ENCODE peak calls at places on chromosome 6, in nine cellular contexts. Q is fibroblast of pulmonary artery; T is kidney epithelial cell; F is GM06990; M is CD4-positive, alpha-beta T cell; Z is GM13977; X is H1; J is HFFc6; W is foreskin keratinocyte. V is an unnamed sample.

GRCh38 chr6:45423901-45424627 is 46.3 kb upstream of the SUPT3H start:
- DNase-seq in W (no peak), M (no peak), Z (peak; percentile 18), T (no peak), Q (no peak), J (no peak), F (no peak), X (no peak), V (no peak)

GRCh38 chr6:11069760-11070159 is 23.9 kb upstream of the SMIM13 start:
- DNase-seq in Q (no peak), T (no peak), M (no peak), J (no peak), X (no peak), W (peak; percentile 58), F (no peak), Z (no peak), V (no peak)

GRCh38 chr6:13409991-13410390 is 77.4 kb downstream of the GFOD1 start:
- DNase-seq in Q (peak; percentile 43), Z (no peak), W (no peak), T (no peak), F (no peak), M (no peak), J (no peak), X (no peak), V (no peak)

GRCh38 chr6:95819939-95820338 is 195.8 kb upstream of the FUT9 start:
- DNase-seq in J (no peak), W (no peak), Z (no peak), T (no peak), Q (no peak), F (no peak), X (no peak), M (no peak), V (no peak)

GRCh38 chr6:110878751-110879539 is 4.4 kb downstream of the AMD1 start:
- DNase-seq in Z (no peak), J (peak; percentile 35), X (no peak), T (no peak), M (no peak), F (no peak), Q (peak; percentile 64), W (peak; percentile 35), V (no peak)

GRCh38 chr6:44224154-44224977 is 971 bp downstream of the SLC29A1 start:
- DNase-seq in T (no peak), Q (no peak), J (peak; percentile 26), M (no peak), W (no peak), F (no peak), X (no peak), Z (no peak), V (no peak)

GRCh38 chr6:166516256-166516655 is 70.2 kb downstream of the RAMACL start:
- DNase-seq in Z (no peak), X (no peak), M (no peak), J (no peak), W (no peak), F (no peak), T (no peak), Q (peak; percentile 38), V (no peak)

GRCh38 chr6:106547961-106548453 is 81.3 kb downstream of the RTN4IP1 start:
- DNase-seq in F (no peak), X (peak; percentile 5), T (peak; percentile 37), Z (no peak), Q (peak; percentile 60), W (peak; percentile 98), M (peak; percentile 51), J (no peak), V (peak; percentile 41)

GRCh38 chr6:145904878-145905277 is 59.3 kb downstream of the SHPRH start:
- DNase-seq in M (no peak), J (no peak), X (no peak), Z (no peak), T (no peak), F (no peak), Q (no peak), W (no peak), V (no peak)

GRCh38 chr6:149026530-149026942 is 279.7 kb downstream of the UST start:
- DNase-seq in W (peak; percentile 63), T (no peak), F (no peak), X (no peak), M (no peak), Q (peak; percentile 89), Z (no peak), J (peak; percentile 95), V (peak; percentile 91)
- TF ChIP-seq CTCF in W (peak; percentile 87), T (peak; percentile 48), F (peak; percentile 40), X (peak; percentile 81), M (peak; percentile 8), Q (peak; percentile 67), Z (peak; percentile 51), J (peak; percentile 95), V (peak; percentile 61)

GRCh38 chr6:149608381-149608982 is 40.0 kb downstream of the KATNA1 start:
- DNase-seq in X (no peak), M (no peak), W (no peak), T (no peak), Z (no peak), Q (no peak), J (no peak), F (no peak), V (no peak)
- TF ChIP-seq CTCF in X (no peak), M (no peak), W (no peak), T (no peak), Z (no peak), Q (no peak), J (no peak), F (no peak), V (no peak)

GRCh38 chr6:1315201-1315559 is 3.3 kb downstream of the FOXQ1 start:
- DNase-seq in T (no peak), W (no peak), Z (no peak), F (no peak), J (no peak), M (no peak), X (no peak), Q (no peak), V (no peak)

GRCh38 chr6:1314617-1315016 is 2.7 kb downstream of the FOXQ1 start:
- DNase-seq in X (no peak), W (no peak), Q (no peak), F (no peak), M (no peak), Z (no peak), T (no peak), J (no peak), V (no peak)

GRCh38 chr6:1313364-1313754 is 1.5 kb downstream of the FOXQ1 start:
- DNase-seq in W (no peak), M (no peak), J (no peak), X (no peak), Z (no peak), T (no peak), Q (no peak), F (no peak), V (no peak)

GRCh38 chr6:1312444-1313363 is 806 bp downstream of the FOXQ1 start:
- DNase-seq in Q (no peak), X (no peak), F (no peak), M (no peak), J (no peak), Z (peak; percentile 50), W (peak; percentile 52), T (no peak), V (no peak)

DNA sequence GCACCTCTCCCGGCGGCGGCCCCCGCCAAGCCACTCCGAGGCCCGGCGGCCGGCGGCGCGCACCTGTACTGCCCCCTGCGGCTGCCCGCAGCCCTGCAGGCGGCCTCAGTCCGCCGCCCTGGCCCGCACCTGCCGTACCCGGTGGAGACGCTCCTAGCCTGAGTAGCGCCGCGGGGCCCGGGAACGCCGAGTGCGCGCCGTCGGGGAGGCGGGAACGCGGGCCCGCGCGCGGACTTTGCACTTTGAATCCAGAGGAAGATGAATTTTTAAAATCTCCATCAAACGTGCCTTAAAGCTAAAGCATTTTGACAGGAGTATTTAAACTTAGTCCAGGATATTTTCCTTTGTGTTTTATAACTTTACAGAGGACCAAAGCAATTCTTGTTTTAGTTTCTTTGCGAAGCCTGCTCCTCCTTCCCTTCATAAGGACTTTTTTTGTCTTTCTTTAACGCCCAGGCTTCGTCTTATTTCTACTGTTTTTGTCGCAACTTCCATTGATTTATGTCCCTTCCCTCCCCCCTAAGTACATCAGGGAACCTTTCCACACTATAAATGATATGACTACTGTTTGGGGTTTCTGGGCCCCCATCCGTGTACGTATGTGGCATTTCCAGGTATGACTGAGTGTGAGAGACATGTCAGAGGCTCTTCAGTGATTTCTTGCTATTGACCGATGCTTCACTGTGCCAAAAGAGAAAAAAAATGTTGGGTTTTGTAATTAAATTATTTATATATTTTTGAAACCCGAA is 2.0 kb downstream of the FOXQ1 start:
- DNase-seq in T (no peak), X (no peak), Q (no peak), W (peak; percentile 18), F (no peak), Z (peak; percentile 67), M (no peak), J (no peak), V (no peak)
- TF ChIP-seq CTCF in T (peak; percentile 13), X (peak; percentile 60), Q (no peak), W (peak; percentile 78), F (no peak), Z (peak; percentile 45), M (no peak), J (peak; percentile 73), V (no peak)

GRCh38 chr6:108966855-108967755 is 118.9 kb downstream of the ARMC2 start:
- DNase-seq in Z (no peak), M (no peak), T (peak; percentile 53), W (peak; percentile 51), F (no peak), J (peak; percentile 61), Q (peak; percentile 57), X (no peak), V (no peak)

GRCh38 chr6:108966236-108966635 is 118.0 kb downstream of the ARMC2 start:
- DNase-seq in W (no peak), Z (no peak), M (no peak), X (no peak), F (no peak), T (no peak), Q (no peak), J (no peak), V (no peak)

GRCh38 chr6:108968746-108969316 is 120.6 kb downstream of the ARMC2 start:
- DNase-seq in X (no peak), Q (no peak), J (no peak), Z (no peak), M (no peak), F (no peak), W (no peak), T (no peak), V (no peak)

GRCh38 chr6:108969776-108970175 is 121.6 kb downstream of the ARMC2 start:
- DNase-seq in X (no peak), W (no peak), T (no peak), F (no peak), M (no peak), Z (no peak), Q (peak; percentile 29), J (no peak), V (no peak)

DNA sequence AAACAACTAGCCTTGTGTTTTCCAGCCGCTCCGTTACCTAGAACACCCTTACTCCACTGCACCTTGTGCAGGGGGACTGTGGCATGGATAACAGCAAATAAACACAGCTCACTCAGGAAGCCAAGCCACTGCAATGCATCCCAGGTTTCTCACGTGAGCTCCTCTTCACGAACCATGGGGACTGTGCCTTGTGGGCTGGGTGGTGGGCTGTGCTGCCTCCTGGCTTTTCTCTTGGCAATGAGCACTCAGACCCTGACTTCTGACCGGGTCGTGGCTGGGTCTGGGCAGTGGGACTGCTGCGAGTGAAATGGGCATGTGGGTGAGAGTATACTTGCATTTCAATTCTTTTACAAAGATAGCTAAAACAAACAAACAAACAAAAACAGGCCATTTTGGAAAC is 120.1 kb downstream of the ARMC2 start:
- DNase-seq in F (no peak), J (no peak), Z (no peak), W (no peak), M (no peak), T (no peak), X (no peak), Q (no peak), V (no peak)
- TF ChIP-seq CTCF in F (no peak), J (no peak), Z (no peak), W (no peak), M (no peak), T (no peak), X (peak; percentile 64), Q (no peak), V (no peak)